ENCODE peak calls at places on chromosome 16, in eight cellular contexts. A is PC-9, E is mammary epithelial cell, R is tibial artery, F is heart left ventricle, Q is hepatocyte, W is upper lobe of left lung, J is A549. I is an unnamed sample.

GRCh38 chr16:56370185-56370584 is 55.2 kb downstream of the AMFR start:
- DNase-seq in A (no peak), E (no peak), R (no peak), F (no peak), Q (peak), W (no peak), J (no peak), I (no peak)

GRCh38 chr16:351804-352520 is 561 bp downstream of the AXIN1 start:
- DNase-seq in A (no peak), E (no peak), R (no peak), F (no peak), Q (peak), W (peak), J (no peak), I (no peak)

GRCh38 chr16:8867483-8868271 is 1.1 kb downstream of the CARHSP1 start:
- DNase-seq in A (no peak), E (no peak), R (peak), F (peak), Q (peak), W (no peak), J (no peak), I (peak)

GRCh38 chr16:51034481-51035109 is 116.5 kb downstream of the SALL1 start:
- DNase-seq in A (no peak), E (no peak), R (no peak), F (peak), Q (no peak), W (no peak), J (no peak), I (no peak)

GRCh38 chr16:75075688-75076268 is 40.8 kb downstream of the LDHD start:
- DNase-seq in A (no peak), E (no peak), R (no peak), F (no peak), Q (no peak), W (no peak), J (no peak), I (no peak)

GRCh38 chr16:17396762-17397498 is 73.8 kb downstream of the XYLT1 start:
- DNase-seq in A (no peak), E (no peak), R (peak), F (peak), Q (peak), W (no peak), J (no peak), I (no peak)

GRCh38 chr16:59651662-59652061 is 917.5 kb upstream of the GOT2 start:
- DNase-seq in A (no peak), E (no peak), R (no peak), F (no peak), Q (no peak), W (no peak), J (no peak), I (no peak)

GRCh38 chr16:70594569-70594968 is 51.8 kb upstream of the IL34 start:
- DNase-seq in A (peak), E (peak), R (peak), F (peak), Q (no peak), W (no peak), J (no peak), I (no peak)

GRCh38 chr16:23362460-23363317 is 60.6 kb downstream of the SCNN1B start:
- DNase-seq in A (peak), E (peak), R (no peak), F (no peak), Q (peak), W (peak), J (no peak), I (peak)

GRCh38 chr16:1812732-1813163 is 13.9 kb downstream of the HAGH start:
- DNase-seq in A (no peak), E (peak), R (no peak), F (peak), Q (peak), W (peak), J (peak), I (no peak)

GRCh38 chr16:7221157-7221556 is 111.5 kb upstream of the RBFOX1 start:
- DNase-seq in A (no peak), E (no peak), R (no peak), F (no peak), Q (no peak), W (no peak), J (no peak), I (no peak)

GRCh38 chr16:84085271-84085667 is 31.5 kb downstream of the MBTPS1 start:
- DNase-seq in A (no peak), E (no peak), R (no peak), F (no peak), Q (no peak), W (no peak), J (no peak), I (no peak)

GRCh38 chr16:53945996-53946395 is 242.0 kb downstream of the FTO start:
- DNase-seq in A (peak), E (peak), R (no peak), F (no peak), Q (peak), W (no peak), J (peak), I (no peak)

GRCh38 chr16:17275076-17275732 is 195.6 kb downstream of the XYLT1 start:
- DNase-seq in A (peak), E (peak), R (no peak), F (no peak), Q (peak), W (no peak), J (peak), I (no peak)

GRCh38 chr16:47887496-47887895 is 268.3 kb downstream of the ABCC12 start:
- DNase-seq in A (peak), E (peak), R (no peak), F (no peak), Q (peak), W (no peak), J (peak), I (no peak)

GRCh38 chr16:106623-107324 is 28.7 kb downstream of the MPG start:
- DNase-seq in A (peak), E (peak), R (peak), F (peak), Q (peak), W (no peak), J (peak), I (no peak)

GRCh38 chr16:87321336-87322107 is 4.3 kb upstream of the C16orf95 start:
- DNase-seq in A (no peak), E (no peak), R (no peak), F (no peak), Q (no peak), W (no peak), J (no peak), I (no peak)

GRCh38 chr16:86737083-86737482 is 158.7 kb downstream of the FOXL1 start:
- DNase-seq in A (no peak), E (no peak), R (no peak), F (no peak), Q (no peak), W (no peak), J (no peak), I (peak)

GRCh38 chr16:47780213-47780612 is 319.1 kb downstream of the PHKB start:
- DNase-seq in A (no peak), E (no peak), R (no peak), F (no peak), Q (no peak), W (no peak), J (no peak), I (no peak)

GRCh38 chr16:67846320-67847063 is at the start of gene NUTF2:
- DNase-seq in A (peak), E (peak), R (peak), F (peak), Q (peak), W (peak), J (peak), I (peak)
- H3K27ac ChIP-seq in A (peak), E (peak), R (peak), F (peak), Q (peak), W (peak), J (peak), I (peak)

DNA sequence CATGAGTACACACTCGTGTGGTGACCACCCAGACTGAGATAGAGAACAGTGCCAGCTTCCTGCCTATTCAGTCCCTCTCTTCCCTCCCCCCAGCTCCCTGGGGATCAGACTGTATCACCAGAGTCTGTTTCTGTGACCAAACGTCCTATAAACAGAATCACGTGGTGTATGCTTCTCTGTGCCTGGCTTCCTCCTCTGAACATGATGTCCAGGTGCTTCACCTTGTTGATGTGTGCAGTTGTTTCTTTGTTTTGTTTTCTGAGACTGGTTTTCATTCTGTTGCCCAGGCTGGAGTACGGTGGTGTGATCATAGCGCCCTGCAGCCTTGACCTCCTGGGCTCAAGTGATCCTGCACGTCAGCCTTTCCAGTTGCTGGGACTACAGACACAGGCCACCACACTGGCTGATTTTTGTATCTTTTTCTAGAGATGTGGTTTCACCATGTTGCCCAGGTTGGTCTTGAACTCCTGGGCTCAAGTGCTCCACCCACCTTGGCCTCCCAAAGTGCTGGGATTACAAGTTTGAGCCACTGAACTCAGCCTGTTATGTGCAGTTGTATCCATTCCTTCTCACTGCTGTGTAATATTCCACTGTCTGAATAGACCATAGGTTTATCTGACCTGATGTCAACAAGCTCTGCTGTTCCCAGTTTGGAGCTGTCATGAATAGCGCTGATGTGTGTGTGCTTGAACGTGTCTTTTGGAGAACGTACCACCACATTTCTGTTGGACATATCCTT is 28.9 kb upstream of the PRM1 start:
- DNase-seq in A (no peak), E (no peak), R (no peak), F (no peak), Q (no peak), W (no peak), J (no peak), I (no peak)
- H3K27ac ChIP-seq in A (no peak), E (no peak), R (no peak), F (no peak), Q (peak), W (no peak), J (no peak), I (no peak)

DNA sequence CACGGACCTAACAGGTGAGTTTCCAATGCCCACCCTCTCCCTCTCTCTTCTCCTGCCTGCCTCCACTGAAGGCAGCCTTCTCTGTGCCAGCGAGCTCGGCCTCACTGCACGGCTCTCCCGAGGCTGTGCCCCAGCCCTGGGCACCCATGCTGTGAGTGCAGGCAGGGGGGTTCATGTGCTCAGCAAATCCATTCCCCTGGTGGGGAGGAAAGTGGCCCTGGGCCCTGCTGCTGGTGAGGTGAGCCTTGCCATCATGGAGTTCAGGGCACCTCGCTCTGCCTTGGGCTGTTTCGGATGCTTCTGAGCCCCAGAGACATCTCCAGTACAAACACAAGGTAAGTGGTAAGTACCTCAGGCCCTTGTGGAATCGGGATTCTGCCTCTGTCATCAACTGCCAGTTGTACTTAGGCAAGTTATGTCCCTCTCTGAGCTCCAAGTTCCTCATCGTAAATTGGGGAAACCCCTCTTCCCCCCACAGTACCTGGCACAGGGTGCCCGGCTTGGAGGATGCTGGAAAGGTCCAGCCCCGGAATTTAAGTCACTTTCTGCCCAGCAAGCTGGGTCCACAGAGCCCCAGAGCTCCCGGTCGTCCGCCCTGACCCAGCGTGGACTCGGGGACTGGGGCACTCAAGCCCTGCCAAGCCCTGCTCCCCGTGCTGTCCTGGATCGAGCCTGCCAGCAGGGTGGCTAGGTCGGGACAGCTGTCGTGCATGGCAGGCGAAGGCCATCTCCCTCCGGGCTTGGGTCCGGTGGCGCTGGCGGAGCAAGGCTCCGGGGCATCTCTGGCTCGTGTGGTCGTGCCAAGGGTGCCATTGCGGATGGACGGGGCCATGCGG is 684 bp upstream of the NUDT16L1 start:
- DNase-seq in A (no peak), E (no peak), R (peak), F (peak), Q (peak), W (no peak), J (peak), I (no peak)
- H3K27ac ChIP-seq in A (no peak), E (no peak), R (peak), F (peak), Q (peak), W (peak), J (peak), I (no peak)

DNA sequence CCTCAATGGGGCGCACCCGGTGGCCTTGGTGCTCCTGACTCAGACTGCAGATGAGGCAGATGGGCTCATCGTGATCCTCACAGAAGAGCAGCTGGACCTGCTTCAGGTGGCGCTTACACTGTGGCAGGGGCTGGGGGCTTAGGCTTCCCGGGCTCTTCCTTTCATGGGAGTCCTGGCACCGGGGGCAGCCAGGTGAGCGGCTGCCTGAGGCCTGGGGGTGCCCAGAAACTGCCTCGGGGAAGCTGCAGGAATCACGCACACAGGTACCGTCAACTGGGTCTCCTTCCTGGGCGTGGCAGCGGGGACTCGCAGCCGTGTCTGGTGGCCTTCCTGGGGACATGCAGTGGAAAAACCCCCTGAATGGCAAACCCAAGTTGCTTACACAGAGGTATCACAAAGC is 7.0 kb downstream of the MEFV start:
- DNase-seq in A (no peak), E (no peak), R (no peak), F (no peak), Q (no peak), W (peak), J (no peak), I (no peak)
- H3K27ac ChIP-seq in A (no peak), E (no peak), R (no peak), F (no peak), Q (no peak), W (no peak), J (no peak), I (no peak)

DNA sequence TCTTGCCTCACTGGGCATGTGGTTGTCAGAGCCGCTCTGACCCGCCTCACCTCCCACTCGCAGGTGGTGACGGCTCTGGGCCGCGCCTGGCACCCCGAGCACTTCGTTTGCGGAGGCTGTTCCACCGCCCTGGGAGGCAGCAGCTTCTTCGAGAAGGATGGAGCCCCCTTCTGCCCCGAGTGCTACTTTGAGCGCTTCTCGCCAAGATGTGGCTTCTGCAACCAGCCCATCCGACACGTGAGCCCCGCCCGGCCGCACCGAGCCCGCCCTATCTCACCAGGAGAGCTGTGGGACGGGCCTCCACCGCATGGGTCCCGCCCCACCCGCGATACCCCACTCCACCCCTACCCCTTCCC is 4.0 kb downstream of the TGFB1I1 start:
- DNase-seq in A (no peak), E (no peak), R (no peak), F (no peak), Q (no peak), W (peak), J (no peak), I (no peak)
- H3K27ac ChIP-seq in A (no peak), E (no peak), R (no peak), F (no peak), Q (peak), W (peak), J (no peak), I (no peak)

DNA sequence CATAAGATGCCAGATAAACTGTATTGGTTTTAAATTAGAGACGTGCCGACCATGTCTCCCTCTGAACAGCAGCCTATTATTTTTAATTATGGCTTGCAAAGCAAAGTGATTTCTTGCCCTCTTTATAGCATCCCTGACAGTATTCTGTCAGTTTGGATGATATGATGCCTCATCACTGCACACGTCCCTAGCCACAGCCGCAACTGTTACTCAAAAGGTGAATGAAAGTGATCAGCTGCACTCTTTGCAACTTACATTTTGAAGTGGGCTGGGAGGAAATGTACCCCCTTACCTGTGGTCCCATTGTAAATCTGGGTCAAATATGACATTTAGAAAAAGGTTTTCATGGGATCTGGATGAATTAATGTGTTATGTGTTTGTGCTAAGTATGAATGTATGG is 389.9 kb downstream of the MAF start:
- DNase-seq in A (no peak), E (no peak), R (no peak), F (no peak), Q (no peak), W (no peak), J (no peak), I (no peak)
- H3K27ac ChIP-seq in A (no peak), E (no peak), R (no peak), F (no peak), Q (no peak), W (no peak), J (no peak), I (no peak)

DNA sequence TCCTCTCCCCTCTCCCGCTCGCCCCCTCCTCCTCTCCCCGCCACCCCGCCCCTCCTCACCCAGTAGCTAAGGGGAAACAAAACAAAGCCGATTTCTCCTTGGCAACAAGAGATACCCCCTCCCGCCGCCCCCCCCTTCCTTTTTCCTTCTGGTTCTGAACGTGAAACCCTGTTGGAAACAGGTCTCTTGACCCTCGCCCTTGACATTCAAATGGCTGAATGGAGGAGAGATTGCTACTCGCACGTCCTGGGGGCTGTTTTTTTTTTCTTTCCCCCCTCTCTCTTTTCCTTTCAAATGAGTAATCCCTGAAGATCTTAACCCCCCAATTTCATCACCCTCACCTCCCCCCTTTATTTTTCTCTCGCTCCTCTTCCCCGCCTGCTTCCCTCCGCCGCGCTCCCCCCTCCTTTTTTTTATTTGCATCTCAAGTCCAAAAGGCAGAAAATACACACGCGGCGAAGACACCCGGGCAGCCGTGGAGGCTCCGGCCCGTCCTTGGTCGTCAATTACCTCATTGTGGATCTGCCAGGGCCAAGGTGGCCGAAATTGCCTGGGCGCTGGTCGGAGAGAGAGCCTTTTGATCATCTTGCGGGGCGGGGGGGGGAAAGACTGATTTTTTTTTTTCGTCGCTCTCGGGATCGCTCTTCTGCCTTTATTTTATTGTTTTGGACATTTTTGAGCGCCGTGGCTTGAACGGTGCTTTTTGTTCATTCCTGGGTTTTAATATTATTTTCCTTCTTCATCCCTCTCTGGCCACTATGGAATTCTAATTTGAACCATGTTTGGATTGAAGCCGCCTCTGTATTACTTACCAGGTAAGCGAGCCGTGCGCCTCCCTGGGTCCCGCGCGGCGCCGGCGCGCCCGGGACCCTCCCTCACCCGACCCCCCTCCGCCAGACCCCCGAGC is 57.3 kb upstream of the GSE1 start:
- DNase-seq in A (no peak), E (peak), R (no peak), F (peak), Q (peak), W (peak), J (peak), I (peak)
- H3K27ac ChIP-seq in A (no peak), E (peak), R (peak), F (peak), Q (peak), W (peak), J (peak), I (no peak)

GRCh38 chr16:68844211-68844564 is 857 bp downstream of the TANGO6 start:
- DNase-seq in A (no peak), E (no peak), R (no peak), F (no peak), Q (no peak), W (no peak), J (peak), I (no peak)
- H3K27ac ChIP-seq in A (no peak), E (peak), R (peak), F (peak), Q (peak), W (peak), J (peak), I (no peak)

GRCh38 chr16:89828870-89829629 is 775 bp downstream of the SPIRE2 start:
- DNase-seq in A (no peak), E (no peak), R (no peak), F (no peak), Q (no peak), W (no peak), J (no peak), I (no peak)
- H3K27ac ChIP-seq in A (no peak), E (no peak), R (no peak), F (no peak), Q (peak), W (no peak), J (peak), I (no peak)

GRCh38 chr16:58187092-58187491 is 10.8 kb downstream of the CSNK2A2 start:
- DNase-seq in A (no peak), E (no peak), R (no peak), F (no peak), Q (no peak), W (no peak), J (no peak), I (no peak)
- H3K27ac ChIP-seq in A (peak), E (no peak), R (no peak), F (no peak), Q (no peak), W (no peak), J (no peak), I (no peak)